ENCODE peak calls at places on chromosomes 5 and 9, in seven cellular contexts. N is COR-L47, W is HCEC 1CT, E is ELR, I is H4, R is anterior cingulate cortex, S is PC-3. H is an unnamed sample.

GRCh38 chr5:172795401-172795977 is 24.5 kb upstream of the DUSP1 start:
- DNase-seq in W (peak), S (no peak), E (peak), N (no peak), R (no peak), I (peak), H (no peak)

GRCh38 chr5:30405821-30406220 is 787.7 kb upstream of the CDH6 start:
- DNase-seq in W (no peak), E (no peak), R (no peak), I (no peak), N (no peak), S (no peak), H (no peak)

GRCh38 chr9:135712571-135713295 is 10.7 kb downstream of the KCNT1 start:
- DNase-seq in W (no peak), E (no peak), R (no peak), S (no peak), N (no peak), I (no peak), H (no peak)

GRCh38 chr5:93581738-93582414 is 857 bp upstream of the NR2F1-AS1 start:
- DNase-seq in E (peak), R (no peak), S (peak), W (peak), I (peak), N (peak), H (no peak)

GRCh38 chr9:78620764-78621163 is 323.8 kb downstream of the PSAT1 start:
- DNase-seq in N (no peak), S (peak), I (no peak), R (no peak), W (peak), E (peak), H (no peak)

GRCh38 chr9:20692554-20692953 is 8.5 kb downstream of the FOCAD start:
- DNase-seq in E (no peak), R (no peak), W (no peak), N (no peak), S (no peak), I (no peak), H (no peak)

GRCh38 chr5:128919542-128919941 is 45.7 kb upstream of the SLC27A6 start:
- DNase-seq in R (no peak), I (no peak), W (no peak), S (no peak), N (no peak), E (no peak), H (no peak)

GRCh38 chr9:123225374-123225813 is 43.0 kb downstream of the STRBP start:
- DNase-seq in E (peak), S (peak), R (peak), N (peak), W (peak), I (peak), H (no peak)

GRCh38 chr5:138874241-138874640 is 894 bp downstream of the LRRTM2 start:
- DNase-seq in R (peak), S (no peak), W (peak), I (no peak), E (peak), N (no peak), H (peak)

H was measured in hippocampal formation.